ENCODE peak calls at places on chromosomes 2 and 18, in ten cellular contexts. One of them, this sample, is unnamed.

GRCh38 chr18:45282101-45282812 is 333.0 kb upstream of the SLC14A2 start:
- DNase-seq in tibial artery: no peak
- DNase-seq in stimulated activated naive CD8-positive, alpha-beta T cell treated with anti-CD3 and anti-CD28 coated beads, Interleukin-15, Interleukin-2, amounts not matched to agents 100 U/mL and 50 U/mL, for 24 hours: no peak
- DNase-seq in stimulated activated CD8-positive, alpha-beta memory T cell treated with anti-CD3 and anti-CD28 coated beads, Interleukin-15, amount 100 ng/mL, for 24 hours: no peak
- DNase-seq in GM12891: no peak
- DNase-seq in foreskin keratinocyte: no peak
- DNase-seq in H54: no peak
- DNase-seq in activated naive CD4-positive, alpha-beta T cell treated with anti-CD3 and anti-CD28 coated beads, Interleukin-2, amount 50 U/mL, for 16 hours: no peak
- DNase-seq in stimulated activated CD4-positive, alpha-beta T cell treated with anti-CD3 and anti-CD28 coated beads, Interleukin-12 subunit alpha, Interleukin-12 subunit beta, amount 100 ng/mL, for 4 hours: no peak
- DNase-seq in T-helper 1 cell: no peak
- DNase-seq in this sample: peak; percentile 5

GRCh38 chr2:144582651-144583361 is 62.9 kb upstream of the ZEB2 start:
- DNase-seq in tibial artery: no peak
- DNase-seq in stimulated activated naive CD8-positive, alpha-beta T cell treated with anti-CD3 and anti-CD28 coated beads, Interleukin-15, Interleukin-2, amounts not matched to agents 100 U/mL and 50 U/mL, for 24 hours: no peak
- DNase-seq in stimulated activated CD8-positive, alpha-beta memory T cell treated with anti-CD3 and anti-CD28 coated beads, Interleukin-15, amount 100 ng/mL, for 24 hours: no peak
- DNase-seq in GM12891: no peak
- DNase-seq in foreskin keratinocyte: no peak
- DNase-seq in H54: no peak
- DNase-seq in activated naive CD4-positive, alpha-beta T cell treated with anti-CD3 and anti-CD28 coated beads, Interleukin-2, amount 50 U/mL, for 16 hours: no peak
- DNase-seq in stimulated activated CD4-positive, alpha-beta T cell treated with anti-CD3 and anti-CD28 coated beads, Interleukin-12 subunit alpha, Interleukin-12 subunit beta, amount 100 ng/mL, for 4 hours: no peak
- DNase-seq in T-helper 1 cell: no peak
- DNase-seq in this sample: no peak

GRCh38 chr18:59694824-59695223 is 2.4 kb downstream of the CCBE1 start:
- DNase-seq in tibial artery: no peak
- DNase-seq in stimulated activated naive CD8-positive, alpha-beta T cell treated with anti-CD3 and anti-CD28 coated beads, Interleukin-15, Interleukin-2, amounts not matched to agents 100 U/mL and 50 U/mL, for 24 hours: no peak
- DNase-seq in stimulated activated CD8-positive, alpha-beta memory T cell treated with anti-CD3 and anti-CD28 coated beads, Interleukin-15, amount 100 ng/mL, for 24 hours: no peak
- DNase-seq in GM12891: no peak
- DNase-seq in foreskin keratinocyte: no peak
- DNase-seq in H54: no peak
- DNase-seq in activated naive CD4-positive, alpha-beta T cell treated with anti-CD3 and anti-CD28 coated beads, Interleukin-2, amount 50 U/mL, for 16 hours: no peak
- DNase-seq in stimulated activated CD4-positive, alpha-beta T cell treated with anti-CD3 and anti-CD28 coated beads, Interleukin-12 subunit alpha, Interleukin-12 subunit beta, amount 100 ng/mL, for 4 hours: no peak
- DNase-seq in T-helper 1 cell: no peak
- DNase-seq in this sample: no peak

GRCh38 chr2:140457483-140457882 is 1673.3 kb downstream of the LRP1B start:
- DNase-seq in tibial artery: no peak
- DNase-seq in stimulated activated naive CD8-positive, alpha-beta T cell treated with anti-CD3 and anti-CD28 coated beads, Interleukin-15, Interleukin-2, amounts not matched to agents 100 U/mL and 50 U/mL, for 24 hours: no peak
- DNase-seq in stimulated activated CD8-positive, alpha-beta memory T cell treated with anti-CD3 and anti-CD28 coated beads, Interleukin-15, amount 100 ng/mL, for 24 hours: no peak
- DNase-seq in GM12891: no peak
- DNase-seq in foreskin keratinocyte: no peak
- DNase-seq in H54: no peak
- DNase-seq in activated naive CD4-positive, alpha-beta T cell treated with anti-CD3 and anti-CD28 coated beads, Interleukin-2, amount 50 U/mL, for 16 hours: no peak
- DNase-seq in stimulated activated CD4-positive, alpha-beta T cell treated with anti-CD3 and anti-CD28 coated beads, Interleukin-12 subunit alpha, Interleukin-12 subunit beta, amount 100 ng/mL, for 4 hours: no peak
- DNase-seq in T-helper 1 cell: no peak
- DNase-seq in this sample: no peak

GRCh38 chr2:11343344-11343625 is 1.2 kb downstream of the ROCK2 start:
- DNase-seq in tibial artery: no peak
- DNase-seq in stimulated activated naive CD8-positive, alpha-beta T cell treated with anti-CD3 and anti-CD28 coated beads, Interleukin-15, Interleukin-2, amounts not matched to agents 100 U/mL and 50 U/mL, for 24 hours: no peak
- DNase-seq in stimulated activated CD8-positive, alpha-beta memory T cell treated with anti-CD3 and anti-CD28 coated beads, Interleukin-15, amount 100 ng/mL, for 24 hours: no peak
- DNase-seq in GM12891: no peak
- DNase-seq in foreskin keratinocyte: peak; percentile 25
- DNase-seq in H54: no peak
- DNase-seq in activated naive CD4-positive, alpha-beta T cell treated with anti-CD3 and anti-CD28 coated beads, Interleukin-2, amount 50 U/mL, for 16 hours: no peak
- DNase-seq in stimulated activated CD4-positive, alpha-beta T cell treated with anti-CD3 and anti-CD28 coated beads, Interleukin-12 subunit alpha, Interleukin-12 subunit beta, amount 100 ng/mL, for 4 hours: no peak
- DNase-seq in T-helper 1 cell: no peak
- DNase-seq in this sample: no peak

GRCh38 chr2:237353207-237353606 is 60.8 kb downstream of the COL6A3 start:
- DNase-seq in tibial artery: no peak
- DNase-seq in stimulated activated naive CD8-positive, alpha-beta T cell treated with anti-CD3 and anti-CD28 coated beads, Interleukin-15, Interleukin-2, amounts not matched to agents 100 U/mL and 50 U/mL, for 24 hours: no peak
- DNase-seq in stimulated activated CD8-positive, alpha-beta memory T cell treated with anti-CD3 and anti-CD28 coated beads, Interleukin-15, amount 100 ng/mL, for 24 hours: no peak
- DNase-seq in GM12891: no peak
- DNase-seq in foreskin keratinocyte: peak; percentile 5
- DNase-seq in H54: no peak
- DNase-seq in activated naive CD4-positive, alpha-beta T cell treated with anti-CD3 and anti-CD28 coated beads, Interleukin-2, amount 50 U/mL, for 16 hours: no peak
- DNase-seq in stimulated activated CD4-positive, alpha-beta T cell treated with anti-CD3 and anti-CD28 coated beads, Interleukin-12 subunit alpha, Interleukin-12 subunit beta, amount 100 ng/mL, for 4 hours: no peak
- DNase-seq in T-helper 1 cell: no peak
- DNase-seq in this sample: no peak

GRCh38 chr2:230933521-230934180 is 8.6 kb upstream of the GPR55 start:
- DNase-seq in tibial artery: no peak
- DNase-seq in stimulated activated naive CD8-positive, alpha-beta T cell treated with anti-CD3 and anti-CD28 coated beads, Interleukin-15, Interleukin-2, amounts not matched to agents 100 U/mL and 50 U/mL, for 24 hours: peak; percentile 1
- DNase-seq in stimulated activated CD8-positive, alpha-beta memory T cell treated with anti-CD3 and anti-CD28 coated beads, Interleukin-15, amount 100 ng/mL, for 24 hours: no peak
- DNase-seq in GM12891: no peak
- DNase-seq in foreskin keratinocyte: no peak
- DNase-seq in H54: no peak
- DNase-seq in activated naive CD4-positive, alpha-beta T cell treated with anti-CD3 and anti-CD28 coated beads, Interleukin-2, amount 50 U/mL, for 16 hours: no peak
- DNase-seq in stimulated activated CD4-positive, alpha-beta T cell treated with anti-CD3 and anti-CD28 coated beads, Interleukin-12 subunit alpha, Interleukin-12 subunit beta, amount 100 ng/mL, for 4 hours: no peak
- DNase-seq in T-helper 1 cell: no peak
- DNase-seq in this sample: no peak

GRCh38 chr2:127080941-127081769 is 25.8 kb downstream of the BIN1 start:
- DNase-seq in tibial artery: no peak
- DNase-seq in stimulated activated naive CD8-positive, alpha-beta T cell treated with anti-CD3 and anti-CD28 coated beads, Interleukin-15, Interleukin-2, amounts not matched to agents 100 U/mL and 50 U/mL, for 24 hours: peak; percentile 76
- DNase-seq in stimulated activated CD8-positive, alpha-beta memory T cell treated with anti-CD3 and anti-CD28 coated beads, Interleukin-15, amount 100 ng/mL, for 24 hours: no peak
- DNase-seq in GM12891: peak; percentile 60
- DNase-seq in foreskin keratinocyte: no peak
- DNase-seq in H54: no peak
- DNase-seq in activated naive CD4-positive, alpha-beta T cell treated with anti-CD3 and anti-CD28 coated beads, Interleukin-2, amount 50 U/mL, for 16 hours: peak; percentile 56
- DNase-seq in stimulated activated CD4-positive, alpha-beta T cell treated with anti-CD3 and anti-CD28 coated beads, Interleukin-12 subunit alpha, Interleukin-12 subunit beta, amount 100 ng/mL, for 4 hours: peak; percentile 41
- DNase-seq in T-helper 1 cell: peak; percentile 64
- DNase-seq in this sample: no peak

GRCh38 chr2:149612122-149612521 is 24.5 kb upstream of the MMADHC start:
- DNase-seq in tibial artery: no peak
- DNase-seq in stimulated activated naive CD8-positive, alpha-beta T cell treated with anti-CD3 and anti-CD28 coated beads, Interleukin-15, Interleukin-2, amounts not matched to agents 100 U/mL and 50 U/mL, for 24 hours: no peak
- DNase-seq in stimulated activated CD8-positive, alpha-beta memory T cell treated with anti-CD3 and anti-CD28 coated beads, Interleukin-15, amount 100 ng/mL, for 24 hours: no peak
- DNase-seq in GM12891: no peak
- DNase-seq in foreskin keratinocyte: peak; percentile 31
- DNase-seq in H54: no peak
- DNase-seq in activated naive CD4-positive, alpha-beta T cell treated with anti-CD3 and anti-CD28 coated beads, Interleukin-2, amount 50 U/mL, for 16 hours: no peak
- DNase-seq in stimulated activated CD4-positive, alpha-beta T cell treated with anti-CD3 and anti-CD28 coated beads, Interleukin-12 subunit alpha, Interleukin-12 subunit beta, amount 100 ng/mL, for 4 hours: no peak
- DNase-seq in T-helper 1 cell: no peak
- DNase-seq in this sample: peak; percentile 45

GRCh38 chr2:75465317-75465998 is 95.3 kb downstream of the EVA1A start:
- DNase-seq in tibial artery: no peak
- DNase-seq in stimulated activated naive CD8-positive, alpha-beta T cell treated with anti-CD3 and anti-CD28 coated beads, Interleukin-15, Interleukin-2, amounts not matched to agents 100 U/mL and 50 U/mL, for 24 hours: no peak
- DNase-seq in stimulated activated CD8-positive, alpha-beta memory T cell treated with anti-CD3 and anti-CD28 coated beads, Interleukin-15, amount 100 ng/mL, for 24 hours: no peak
- DNase-seq in GM12891: no peak
- DNase-seq in foreskin keratinocyte: no peak
- DNase-seq in H54: no peak
- DNase-seq in activated naive CD4-positive, alpha-beta T cell treated with anti-CD3 and anti-CD28 coated beads, Interleukin-2, amount 50 U/mL, for 16 hours: no peak
- DNase-seq in stimulated activated CD4-positive, alpha-beta T cell treated with anti-CD3 and anti-CD28 coated beads, Interleukin-12 subunit alpha, Interleukin-12 subunit beta, amount 100 ng/mL, for 4 hours: no peak
- DNase-seq in T-helper 1 cell: no peak
- DNase-seq in this sample: peak; percentile 57

GRCh38 chr2:215799194-215799593 is 214.2 kb downstream of the MREG start:
- DNase-seq in tibial artery: no peak
- DNase-seq in stimulated activated naive CD8-positive, alpha-beta T cell treated with anti-CD3 and anti-CD28 coated beads, Interleukin-15, Interleukin-2, amounts not matched to agents 100 U/mL and 50 U/mL, for 24 hours: no peak
- DNase-seq in stimulated activated CD8-positive, alpha-beta memory T cell treated with anti-CD3 and anti-CD28 coated beads, Interleukin-15, amount 100 ng/mL, for 24 hours: no peak
- DNase-seq in GM12891: no peak
- DNase-seq in foreskin keratinocyte: no peak
- DNase-seq in H54: no peak
- DNase-seq in activated naive CD4-positive, alpha-beta T cell treated with anti-CD3 and anti-CD28 coated beads, Interleukin-2, amount 50 U/mL, for 16 hours: no peak
- DNase-seq in stimulated activated CD4-positive, alpha-beta T cell treated with anti-CD3 and anti-CD28 coated beads, Interleukin-12 subunit alpha, Interleukin-12 subunit beta, amount 100 ng/mL, for 4 hours: no peak
- DNase-seq in T-helper 1 cell: no peak
- DNase-seq in this sample: no peak

GRCh38 chr2:146602856-146603255 is 1242.0 kb upstream of the ACVR2A start:
- DNase-seq in tibial artery: no peak
- DNase-seq in stimulated activated naive CD8-positive, alpha-beta T cell treated with anti-CD3 and anti-CD28 coated beads, Interleukin-15, Interleukin-2, amounts not matched to agents 100 U/mL and 50 U/mL, for 24 hours: no peak
- DNase-seq in stimulated activated CD8-positive, alpha-beta memory T cell treated with anti-CD3 and anti-CD28 coated beads, Interleukin-15, amount 100 ng/mL, for 24 hours: no peak
- DNase-seq in GM12891: no peak
- DNase-seq in foreskin keratinocyte: no peak
- DNase-seq in H54: no peak
- DNase-seq in activated naive CD4-positive, alpha-beta T cell treated with anti-CD3 and anti-CD28 coated beads, Interleukin-2, amount 50 U/mL, for 16 hours: no peak
- DNase-seq in stimulated activated CD4-positive, alpha-beta T cell treated with anti-CD3 and anti-CD28 coated beads, Interleukin-12 subunit alpha, Interleukin-12 subunit beta, amount 100 ng/mL, for 4 hours: no peak
- DNase-seq in T-helper 1 cell: no peak
- DNase-seq in this sample: no peak

GRCh38 chr2:187206071-187206470 is 242.0 kb downstream of the CALCRL start:
- DNase-seq in tibial artery: no peak
- DNase-seq in stimulated activated naive CD8-positive, alpha-beta T cell treated with anti-CD3 and anti-CD28 coated beads, Interleukin-15, Interleukin-2, amounts not matched to agents 100 U/mL and 50 U/mL, for 24 hours: no peak
- DNase-seq in stimulated activated CD8-positive, alpha-beta memory T cell treated with anti-CD3 and anti-CD28 coated beads, Interleukin-15, amount 100 ng/mL, for 24 hours: no peak
- DNase-seq in GM12891: no peak
- DNase-seq in foreskin keratinocyte: peak; percentile 68
- DNase-seq in H54: no peak
- DNase-seq in activated naive CD4-positive, alpha-beta T cell treated with anti-CD3 and anti-CD28 coated beads, Interleukin-2, amount 50 U/mL, for 16 hours: no peak
- DNase-seq in stimulated activated CD4-positive, alpha-beta T cell treated with anti-CD3 and anti-CD28 coated beads, Interleukin-12 subunit alpha, Interleukin-12 subunit beta, amount 100 ng/mL, for 4 hours: no peak
- DNase-seq in T-helper 1 cell: no peak
- DNase-seq in this sample: no peak

GRCh38 chr2:117832332-117832731 is 17.8 kb downstream of the DDX18 start:
- DNase-seq in tibial artery: no peak
- DNase-seq in stimulated activated naive CD8-positive, alpha-beta T cell treated with anti-CD3 and anti-CD28 coated beads, Interleukin-15, Interleukin-2, amounts not matched to agents 100 U/mL and 50 U/mL, for 24 hours: no peak
- DNase-seq in stimulated activated CD8-positive, alpha-beta memory T cell treated with anti-CD3 and anti-CD28 coated beads, Interleukin-15, amount 100 ng/mL, for 24 hours: no peak
- DNase-seq in GM12891: no peak
- DNase-seq in foreskin keratinocyte: no peak
- DNase-seq in H54: no peak
- DNase-seq in activated naive CD4-positive, alpha-beta T cell treated with anti-CD3 and anti-CD28 coated beads, Interleukin-2, amount 50 U/mL, for 16 hours: no peak
- DNase-seq in stimulated activated CD4-positive, alpha-beta T cell treated with anti-CD3 and anti-CD28 coated beads, Interleukin-12 subunit alpha, Interleukin-12 subunit beta, amount 100 ng/mL, for 4 hours: no peak
- DNase-seq in T-helper 1 cell: no peak
- DNase-seq in this sample: no peak

GRCh38 chr2:149562304-149562703 is 25.3 kb downstream of the MMADHC start:
- DNase-seq in tibial artery: no peak
- DNase-seq in stimulated activated naive CD8-positive, alpha-beta T cell treated with anti-CD3 and anti-CD28 coated beads, Interleukin-15, Interleukin-2, amounts not matched to agents 100 U/mL and 50 U/mL, for 24 hours: no peak
- DNase-seq in stimulated activated CD8-positive, alpha-beta memory T cell treated with anti-CD3 and anti-CD28 coated beads, Interleukin-15, amount 100 ng/mL, for 24 hours: no peak
- DNase-seq in GM12891: no peak
- DNase-seq in foreskin keratinocyte: no peak
- DNase-seq in H54: no peak
- DNase-seq in activated naive CD4-positive, alpha-beta T cell treated with anti-CD3 and anti-CD28 coated beads, Interleukin-2, amount 50 U/mL, for 16 hours: no peak
- DNase-seq in stimulated activated CD4-positive, alpha-beta T cell treated with anti-CD3 and anti-CD28 coated beads, Interleukin-12 subunit alpha, Interleukin-12 subunit beta, amount 100 ng/mL, for 4 hours: no peak
- DNase-seq in T-helper 1 cell: no peak
- DNase-seq in this sample: peak; percentile 56

GRCh38 chr18:79769698-79770500 is 27.8 kb upstream of the KCNG2 start:
- DNase-seq in tibial artery: no peak
- DNase-seq in stimulated activated naive CD8-positive, alpha-beta T cell treated with anti-CD3 and anti-CD28 coated beads, Interleukin-15, Interleukin-2, amounts not matched to agents 100 U/mL and 50 U/mL, for 24 hours: no peak
- DNase-seq in stimulated activated CD8-positive, alpha-beta memory T cell treated with anti-CD3 and anti-CD28 coated beads, Interleukin-15, amount 100 ng/mL, for 24 hours: no peak
- DNase-seq in GM12891: no peak
- DNase-seq in foreskin keratinocyte: no peak
- DNase-seq in H54: no peak
- DNase-seq in activated naive CD4-positive, alpha-beta T cell treated with anti-CD3 and anti-CD28 coated beads, Interleukin-2, amount 50 U/mL, for 16 hours: no peak
- DNase-seq in stimulated activated CD4-positive, alpha-beta T cell treated with anti-CD3 and anti-CD28 coated beads, Interleukin-12 subunit alpha, Interleukin-12 subunit beta, amount 100 ng/mL, for 4 hours: no peak
- DNase-seq in T-helper 1 cell: no peak
- DNase-seq in this sample: no peak

GRCh38 chr2:201152999-201153398 is 29.9 kb upstream of the CASP10 start:
- DNase-seq in tibial artery: no peak
- DNase-seq in stimulated activated naive CD8-positive, alpha-beta T cell treated with anti-CD3 and anti-CD28 coated beads, Interleukin-15, Interleukin-2, amounts not matched to agents 100 U/mL and 50 U/mL, for 24 hours: no peak
- DNase-seq in stimulated activated CD8-positive, alpha-beta memory T cell treated with anti-CD3 and anti-CD28 coated beads, Interleukin-15, amount 100 ng/mL, for 24 hours: no peak
- DNase-seq in GM12891: no peak
- DNase-seq in foreskin keratinocyte: no peak
- DNase-seq in H54: no peak
- DNase-seq in activated naive CD4-positive, alpha-beta T cell treated with anti-CD3 and anti-CD28 coated beads, Interleukin-2, amount 50 U/mL, for 16 hours: no peak
- DNase-seq in stimulated activated CD4-positive, alpha-beta T cell treated with anti-CD3 and anti-CD28 coated beads, Interleukin-12 subunit alpha, Interleukin-12 subunit beta, amount 100 ng/mL, for 4 hours: no peak
- DNase-seq in T-helper 1 cell: no peak
- DNase-seq in this sample: no peak

GRCh38 chr2:9174771-9175441 is 31.7 kb upstream of the ASAP2 start:
- DNase-seq in tibial artery: no peak
- DNase-seq in stimulated activated naive CD8-positive, alpha-beta T cell treated with anti-CD3 and anti-CD28 coated beads, Interleukin-15, Interleukin-2, amounts not matched to agents 100 U/mL and 50 U/mL, for 24 hours: no peak
- DNase-seq in stimulated activated CD8-positive, alpha-beta memory T cell treated with anti-CD3 and anti-CD28 coated beads, Interleukin-15, amount 100 ng/mL, for 24 hours: no peak
- DNase-seq in GM12891: no peak
- DNase-seq in foreskin keratinocyte: peak; percentile 78
- DNase-seq in H54: peak; percentile 67
- DNase-seq in activated naive CD4-positive, alpha-beta T cell treated with anti-CD3 and anti-CD28 coated beads, Interleukin-2, amount 50 U/mL, for 16 hours: no peak
- DNase-seq in stimulated activated CD4-positive, alpha-beta T cell treated with anti-CD3 and anti-CD28 coated beads, Interleukin-12 subunit alpha, Interleukin-12 subunit beta, amount 100 ng/mL, for 4 hours: no peak
- DNase-seq in T-helper 1 cell: no peak
- DNase-seq in this sample: peak; percentile 84

GRCh38 chr18:56890632-56891031 is 239.5 kb downstream of the WDR7 start:
- DNase-seq in tibial artery: no peak
- DNase-seq in stimulated activated naive CD8-positive, alpha-beta T cell treated with anti-CD3 and anti-CD28 coated beads, Interleukin-15, Interleukin-2, amounts not matched to agents 100 U/mL and 50 U/mL, for 24 hours: no peak
- DNase-seq in stimulated activated CD8-positive, alpha-beta memory T cell treated with anti-CD3 and anti-CD28 coated beads, Interleukin-15, amount 100 ng/mL, for 24 hours: no peak
- DNase-seq in GM12891: no peak
- DNase-seq in foreskin keratinocyte: peak; percentile 81
- DNase-seq in H54: peak; percentile 14
- DNase-seq in activated naive CD4-positive, alpha-beta T cell treated with anti-CD3 and anti-CD28 coated beads, Interleukin-2, amount 50 U/mL, for 16 hours: no peak
- DNase-seq in stimulated activated CD4-positive, alpha-beta T cell treated with anti-CD3 and anti-CD28 coated beads, Interleukin-12 subunit alpha, Interleukin-12 subunit beta, amount 100 ng/mL, for 4 hours: no peak
- DNase-seq in T-helper 1 cell: no peak
- DNase-seq in this sample: peak; percentile 94

GRCh38 chr2:10552220-10552870 is 104.2 kb upstream of the ODC1 start:
- DNase-seq in tibial artery: no peak
- DNase-seq in stimulated activated naive CD8-positive, alpha-beta T cell treated with anti-CD3 and anti-CD28 coated beads, Interleukin-15, Interleukin-2, amounts not matched to agents 100 U/mL and 50 U/mL, for 24 hours: no peak
- DNase-seq in stimulated activated CD8-positive, alpha-beta memory T cell treated with anti-CD3 and anti-CD28 coated beads, Interleukin-15, amount 100 ng/mL, for 24 hours: no peak
- DNase-seq in GM12891: no peak
- DNase-seq in foreskin keratinocyte: no peak
- DNase-seq in H54: no peak
- DNase-seq in activated naive CD4-positive, alpha-beta T cell treated with anti-CD3 and anti-CD28 coated beads, Interleukin-2, amount 50 U/mL, for 16 hours: no peak
- DNase-seq in stimulated activated CD4-positive, alpha-beta T cell treated with anti-CD3 and anti-CD28 coated beads, Interleukin-12 subunit alpha, Interleukin-12 subunit beta, amount 100 ng/mL, for 4 hours: no peak
- DNase-seq in T-helper 1 cell: no peak
- DNase-seq in this sample: no peak

GRCh38 chr2:226831266-226831665 is 4.6 kb upstream of the RHBDD1 start:
- DNase-seq in tibial artery: no peak
- DNase-seq in stimulated activated naive CD8-positive, alpha-beta T cell treated with anti-CD3 and anti-CD28 coated beads, Interleukin-15, Interleukin-2, amounts not matched to agents 100 U/mL and 50 U/mL, for 24 hours: no peak
- DNase-seq in stimulated activated CD8-positive, alpha-beta memory T cell treated with anti-CD3 and anti-CD28 coated beads, Interleukin-15, amount 100 ng/mL, for 24 hours: no peak
- DNase-seq in GM12891: no peak
- DNase-seq in foreskin keratinocyte: no peak
- DNase-seq in H54: no peak
- DNase-seq in activated naive CD4-positive, alpha-beta T cell treated with anti-CD3 and anti-CD28 coated beads, Interleukin-2, amount 50 U/mL, for 16 hours: no peak
- DNase-seq in stimulated activated CD4-positive, alpha-beta T cell treated with anti-CD3 and anti-CD28 coated beads, Interleukin-12 subunit alpha, Interleukin-12 subunit beta, amount 100 ng/mL, for 4 hours: no peak
- DNase-seq in T-helper 1 cell: no peak
- DNase-seq in this sample: no peak

GRCh38 chr2:12547771-12548170 is 169.0 kb upstream of the TRIB2 start:
- DNase-seq in tibial artery: no peak
- DNase-seq in stimulated activated naive CD8-positive, alpha-beta T cell treated with anti-CD3 and anti-CD28 coated beads, Interleukin-15, Interleukin-2, amounts not matched to agents 100 U/mL and 50 U/mL, for 24 hours: no peak
- DNase-seq in stimulated activated CD8-positive, alpha-beta memory T cell treated with anti-CD3 and anti-CD28 coated beads, Interleukin-15, amount 100 ng/mL, for 24 hours: no peak
- DNase-seq in GM12891: no peak
- DNase-seq in foreskin keratinocyte: no peak
- DNase-seq in H54: no peak
- DNase-seq in activated naive CD4-positive, alpha-beta T cell treated with anti-CD3 and anti-CD28 coated beads, Interleukin-2, amount 50 U/mL, for 16 hours: no peak
- DNase-seq in stimulated activated CD4-positive, alpha-beta T cell treated with anti-CD3 and anti-CD28 coated beads, Interleukin-12 subunit alpha, Interleukin-12 subunit beta, amount 100 ng/mL, for 4 hours: no peak
- DNase-seq in T-helper 1 cell: no peak
- DNase-seq in this sample: no peak

GRCh38 chr2:79935771-79936657 is 368.5 kb downstream of the LRRTM1 start:
- DNase-seq in tibial artery: no peak
- DNase-seq in stimulated activated naive CD8-positive, alpha-beta T cell treated with anti-CD3 and anti-CD28 coated beads, Interleukin-15, Interleukin-2, amounts not matched to agents 100 U/mL and 50 U/mL, for 24 hours: peak; percentile 7
- DNase-seq in stimulated activated CD8-positive, alpha-beta memory T cell treated with anti-CD3 and anti-CD28 coated beads, Interleukin-15, amount 100 ng/mL, for 24 hours: no peak
- DNase-seq in GM12891: no peak
- DNase-seq in foreskin keratinocyte: peak; percentile 38
- DNase-seq in H54: peak; percentile 7
- DNase-seq in activated naive CD4-positive, alpha-beta T cell treated with anti-CD3 and anti-CD28 coated beads, Interleukin-2, amount 50 U/mL, for 16 hours: no peak
- DNase-seq in stimulated activated CD4-positive, alpha-beta T cell treated with anti-CD3 and anti-CD28 coated beads, Interleukin-12 subunit alpha, Interleukin-12 subunit beta, amount 100 ng/mL, for 4 hours: no peak
- DNase-seq in T-helper 1 cell: peak; percentile 5
- DNase-seq in this sample: peak; percentile 46